ENCODE peak calls at places on chromosome 21, in six cellular contexts. Z is fibroblast of lung, K is fibroblast of pulmonary artery, P is GM12865, Q is epithelial cell of esophagus, R is HFFc6. L is an unnamed sample.

GRCh38 chr21:42704861-42705260 is 51.4 kb downstream of the PDE9A start:
- DNase-seq in Z (no peak), K (no peak), P (no peak), Q (no peak), R (no peak), L (no peak)

GRCh38 chr21:37166733-37167132 is 93.7 kb downstream of the TTC3 start:
- DNase-seq in Z (no peak), K (peak), P (peak), Q (peak), R (no peak), L (no peak)

GRCh38 chr21:26964379-26964778 is 2.5 kb downstream of the ADAMTS5 start:
- DNase-seq in Z (peak), K (no peak), P (no peak), Q (no peak), R (peak), L (no peak)

GRCh38 chr21:27422435-27422834 is 455.5 kb upstream of the ADAMTS5 start:
- DNase-seq in Z (no peak), K (no peak), P (no peak), Q (no peak), R (peak), L (no peak)

GRCh38 chr21:14480601-14481000 is 65.5 kb downstream of the SAMSN1 start:
- DNase-seq in Z (no peak), K (peak), P (no peak), Q (peak), R (no peak), L (no peak)

GRCh38 chr21:29230541-29231275 is 68.0 kb upstream of the BACH1 start:
- DNase-seq in Z (peak), K (no peak), P (no peak), Q (peak), R (no peak), L (no peak)

GRCh38 chr21:45990049-45990711 is 8.6 kb downstream of the COL6A1 start:
- DNase-seq in Z (no peak), K (no peak), P (no peak), Q (no peak), R (no peak), L (no peak)

GRCh38 chr21:17279663-17280062 is 233.2 kb upstream of the CXADR start:
- DNase-seq in Z (no peak), K (no peak), P (no peak), Q (no peak), R (no peak), L (no peak)

GRCh38 chr21:42716074-42716473 is 62.7 kb downstream of the PDE9A start:
- DNase-seq in Z (no peak), K (no peak), P (no peak), Q (no peak), R (no peak), L (no peak)

GRCh38 chr21:21712761-21713558 is 714.8 kb downstream of the NCAM2 start:
- DNase-seq in Z (peak), K (peak), P (no peak), Q (no peak), R (peak), L (no peak)

GRCh38 chr21:15735409-15735808 is 5.6 kb downstream of the USP25 start:
- DNase-seq in Z (no peak), K (no peak), P (no peak), Q (no peak), R (no peak), L (no peak)

GRCh38 chr21:25422610-25423608 is 184.4 kb downstream of the MRPL39 start:
- DNase-seq in Z (no peak), K (no peak), P (peak), Q (no peak), R (no peak), L (no peak)

GRCh38 chr21:46472246-46472645 is 13.6 kb downstream of the DIP2A start:
- DNase-seq in Z (no peak), K (no peak), P (no peak), Q (no peak), R (no peak), L (no peak)

GRCh38 chr21:36701912-36702621 is 3.2 kb downstream of the SIM2 start:
- DNase-seq in Z (no peak), K (no peak), P (no peak), Q (no peak), R (no peak), L (no peak)

GRCh38 chr21:31136891-31137290 is 98.6 kb upstream of the KRTAP19-8 start:
- DNase-seq in Z (peak), K (peak), P (peak), Q (no peak), R (no peak), L (no peak)

GRCh38 chr21:40618216-40618615 is 228.7 kb downstream of the DSCAM start:
- DNase-seq in Z (no peak), K (no peak), P (no peak), Q (no peak), R (no peak), L (no peak)

GRCh38 chr21:15592271-15592860 is 137.4 kb upstream of the USP25 start:
- DNase-seq in Z (peak), K (peak), P (peak), Q (peak), R (peak), L (no peak)

GRCh38 chr21:45826733-45827692 is 154.6 kb upstream of the COL6A1 start:
- DNase-seq in Z (no peak), K (no peak), P (peak), Q (no peak), R (no peak), L (no peak)

GRCh38 chr21:27246741-27247140 is 279.9 kb upstream of the ADAMTS5 start:
- DNase-seq in Z (peak), K (peak), P (no peak), Q (peak), R (peak), L (no peak)

DNA sequence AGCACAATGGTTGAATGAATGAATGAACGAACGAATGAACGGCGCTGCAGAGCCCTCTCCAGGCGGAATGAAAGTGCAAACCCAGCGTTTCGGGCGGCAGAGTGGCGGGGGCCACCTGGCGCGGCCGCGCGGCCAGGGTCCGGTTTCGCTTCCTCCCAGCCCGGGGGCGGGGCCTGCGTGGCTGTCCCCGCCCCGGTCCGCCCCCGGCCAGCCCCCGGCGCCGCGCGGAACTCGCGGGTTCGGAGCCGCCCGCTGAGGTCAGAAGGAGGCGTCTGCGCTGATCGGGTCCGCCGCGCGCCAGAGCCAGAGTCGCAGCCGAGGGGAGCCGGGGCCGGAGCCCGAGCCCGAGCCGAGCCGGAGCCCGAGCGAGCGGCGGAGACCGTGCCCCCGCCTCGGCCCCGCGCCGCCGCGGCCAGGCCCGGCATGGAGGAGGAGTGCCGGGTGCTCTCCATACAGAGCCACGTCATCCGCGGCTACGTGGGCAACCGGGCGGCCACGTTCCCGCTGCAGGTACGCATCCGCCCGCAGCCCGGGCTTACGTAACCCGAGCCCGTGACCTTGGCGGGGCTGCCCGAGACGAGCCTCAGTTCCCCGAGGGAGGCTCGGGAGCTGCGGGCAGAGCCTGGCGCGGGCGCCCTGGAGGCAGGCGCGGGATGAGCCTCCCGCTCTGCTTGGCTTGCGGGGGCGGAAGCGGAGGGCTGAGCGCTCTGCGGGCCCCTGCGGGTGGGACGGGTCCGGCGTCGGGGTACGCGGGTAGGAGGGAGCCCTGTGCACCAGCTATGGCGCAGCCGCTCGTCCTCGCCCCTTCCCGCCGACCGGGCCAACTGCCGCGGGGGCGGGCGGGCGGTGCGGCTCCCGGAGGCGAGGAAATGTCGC is at the start of gene PDXK:
- DNase-seq in Z (peak), K (peak), P (peak), Q (peak), R (peak), L (peak)
- TF ChIP-seq CTCF in Z (peak), K (no peak), P (peak), Q (no peak), R (peak), L (no peak)

GRCh38 chr21:33588485-33589335 is at the start of gene DONSON:
- DNase-seq in Z (peak), K (peak), P (peak), Q (peak), R (peak), L (peak)
- TF ChIP-seq CTCF in Z (no peak), K (no peak), P (peak), Q (no peak), R (no peak), L (peak)

DNA sequence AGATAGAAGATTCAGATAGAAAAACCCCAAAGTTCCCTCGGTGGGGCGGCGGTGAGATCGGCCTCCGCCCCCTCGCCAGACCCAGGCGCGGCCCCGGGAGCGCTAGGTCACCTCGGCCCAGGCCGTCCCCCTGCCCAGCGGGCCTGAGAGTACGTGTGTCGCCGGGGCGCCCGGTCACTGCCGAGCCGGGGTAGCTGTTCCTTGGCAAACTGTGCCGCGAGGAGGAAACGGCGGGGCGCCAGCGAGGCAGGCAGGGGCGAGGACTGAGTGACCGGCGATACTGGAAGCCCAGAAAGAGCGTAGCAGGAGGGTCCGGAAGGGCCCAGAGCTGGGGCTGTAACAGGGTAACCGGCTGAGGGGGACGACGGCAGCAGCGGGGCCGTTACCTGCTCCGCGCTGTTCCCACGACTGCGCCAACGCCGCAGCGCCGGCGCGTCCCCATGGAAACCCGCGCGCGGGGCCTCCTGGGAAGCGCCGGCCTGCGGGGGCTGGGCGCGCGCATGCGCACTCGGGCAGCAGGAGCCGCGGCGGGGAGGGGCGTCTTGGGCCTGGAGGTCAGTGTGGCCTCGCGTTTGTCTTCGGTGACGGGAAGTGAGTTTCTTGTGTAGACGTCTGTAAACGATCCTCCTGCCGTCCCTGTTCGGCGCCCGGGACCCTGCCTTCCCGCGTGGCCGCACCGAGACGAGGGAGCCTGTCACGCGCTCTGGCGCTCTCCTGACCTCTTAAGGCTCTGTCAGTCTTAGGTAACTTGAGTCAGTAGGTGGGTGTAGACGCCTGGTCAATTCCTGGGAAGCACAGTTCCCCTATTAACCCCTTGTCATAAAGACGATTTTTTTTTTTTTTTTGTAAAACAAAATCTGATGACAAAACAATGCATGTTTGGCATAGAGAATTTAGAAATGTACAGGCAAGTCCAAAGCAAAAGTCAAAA is at the start of gene LCA5L:
- DNase-seq in Z (peak), K (peak), P (peak), Q (peak), R (peak), L (peak)
- TF ChIP-seq CTCF in Z (peak), K (peak), P (peak), Q (no peak), R (peak), L (no peak)

DNA sequence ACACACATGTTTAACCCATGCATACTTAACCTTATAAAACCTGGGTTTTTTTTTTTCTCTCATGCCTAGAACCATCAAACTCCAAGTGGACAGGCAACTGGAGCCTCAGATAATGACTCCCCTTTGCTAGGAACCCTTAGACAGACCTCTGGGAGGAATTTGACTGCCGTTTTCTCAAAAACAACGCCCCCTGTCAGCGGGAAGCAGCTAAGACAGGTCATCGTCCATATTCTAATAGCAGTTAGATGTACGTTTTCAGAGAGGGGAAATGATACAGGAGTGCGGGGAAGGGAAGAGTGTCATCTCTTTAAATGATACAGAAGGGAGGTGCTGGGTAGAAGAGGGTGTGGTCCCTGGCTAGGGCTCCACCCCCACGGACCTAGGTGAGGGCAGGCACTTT is 34.7 kb downstream of the LRRC3 start:
- DNase-seq in Z (no peak), K (no peak), P (no peak), Q (no peak), R (no peak), L (no peak)
- TF ChIP-seq CTCF in Z (peak), K (peak), P (no peak), Q (no peak), R (peak), L (no peak)

GRCh38 chr21:35615325-35615724 is 445.0 kb downstream of the SETD4 start:
- DNase-seq in Z (no peak), K (no peak), P (no peak), Q (peak), R (no peak), L (no peak)

GRCh38 chr21:35614412-35614901 is 445.9 kb downstream of the SETD4 start:
- DNase-seq in Z (no peak), K (peak), P (no peak), Q (peak), R (peak), L (no peak)

GRCh38 chr21:35619184-35619583 is 441.1 kb downstream of the SETD4 start:
- DNase-seq in Z (no peak), K (peak), P (no peak), Q (peak), R (peak), L (no peak)

GRCh38 chr21:35617491-35617890 is 442.8 kb downstream of the SETD4 start:
- DNase-seq in Z (no peak), K (no peak), P (no peak), Q (no peak), R (peak), L (no peak)

GRCh38 chr21:35616090-35616489 is 444.2 kb downstream of the SETD4 start:
- DNase-seq in Z (peak), K (peak), P (peak), Q (peak), R (peak), L (no peak)
- TF ChIP-seq CTCF in Z (peak), K (peak), P (no peak), Q (peak), R (peak), L (no peak)

GRCh38 chr21:33325222-33326067 is 675 bp downstream of the IFNAR1 start:
- DNase-seq in Z (peak), K (peak), P (peak), Q (peak), R (peak), L (peak)

GRCh38 chr21:33327326-33327725 is 2.6 kb downstream of the IFNAR1 start:
- DNase-seq in Z (no peak), K (no peak), P (no peak), Q (no peak), R (no peak), L (no peak)

GRCh38 chr21:33327792-33328433 is 3.1 kb downstream of the IFNAR1 start:
- DNase-seq in Z (no peak), K (no peak), P (no peak), Q (no peak), R (no peak), L (no peak)

GRCh38 chr21:33324311-33325221 is at the start of gene IFNAR1:
- DNase-seq in Z (peak), K (peak), P (peak), Q (peak), R (peak), L (peak)
- TF ChIP-seq CTCF in Z (no peak), K (no peak), P (no peak), Q (no peak), R (no peak), L (no peak)